ENCODE peak calls at places on chromosomes 4 and X, in nine cellular contexts. B, O, A, W, J, X, H, R and U are unnamed samples.

GRCh38 chrX:13082286-13083065 is 38.1 kb upstream of the FAM9C start:
- DNase-seq in O (no peak), B (no peak), J (no peak), R (no peak), H (no peak), W (no peak), X (no peak), A (no peak), U (no peak)

GRCh38 chr4:126358041-126358440 is 1043.3 kb downstream of the FAT4 start:
- DNase-seq in X (no peak), O (no peak), A (no peak), H (no peak), R (no peak), J (no peak), B (no peak), W (no peak), U (no peak)

GRCh38 chr4:182179105-182179504 is 64.1 kb upstream of the TENM3 start:
- DNase-seq in O (peak), J (no peak), R (peak), B (no peak), X (no peak), A (no peak), H (no peak), W (peak), U (no peak)

GRCh38 chrX:109959356-109959871 is 43.5 kb upstream of the TMEM164 start:
- DNase-seq in O (no peak), X (no peak), H (no peak), B (no peak), R (no peak), A (no peak), W (no peak), J (peak), U (no peak)

GRCh38 chrX:10360121-10360520 is 203.3 kb downstream of the CLCN4 start:
- DNase-seq in H (no peak), W (no peak), X (no peak), A (no peak), J (no peak), O (no peak), B (peak), R (peak), U (no peak)

GRCh38 chr4:3322059-3322550 is 29.3 kb downstream of the RGS12 start:
- DNase-seq in A (no peak), B (no peak), O (no peak), W (peak), J (peak), X (no peak), R (peak), H (no peak), U (no peak)

GRCh38 chr4:154073107-154073817 is 284.4 kb upstream of the SFRP2 start:
- DNase-seq in H (peak), J (no peak), X (no peak), B (no peak), W (peak), A (no peak), O (peak), R (no peak), U (no peak)

GRCh38 chr4:56128231-56128630 is 179.5 kb downstream of the CEP135 start:
- DNase-seq in H (peak), J (no peak), X (no peak), W (peak), B (no peak), O (peak), A (no peak), R (peak), U (no peak)

GRCh38 chr4:182143822-182144620 is 99.2 kb upstream of the TENM3 start:
- DNase-seq in A (no peak), O (peak), B (no peak), W (peak), X (no peak), H (no peak), J (no peak), R (peak), U (no peak)

GRCh38 chr4:2929469-2929868 is 33.7 kb downstream of the NOP14 start:
- DNase-seq in W (no peak), B (no peak), O (no peak), H (no peak), J (no peak), R (no peak), A (peak), X (no peak), U (no peak)

GRCh38 chrX:69165116-69165651 is at the start of gene PJA1:
- DNase-seq in W (peak), X (peak), H (peak), A (peak), R (peak), B (peak), O (peak), J (peak), U (peak)

GRCh38 chr4:29131304-29131703 is 1588.9 kb upstream of the PCDH7 start:
- DNase-seq in W (no peak), A (no peak), B (no peak), H (no peak), J (no peak), X (no peak), O (no peak), R (peak), U (no peak)

GRCh38 chr4:183783933-183784622 is 121.0 kb upstream of the STOX2 start:
- DNase-seq in B (no peak), H (peak), J (no peak), R (peak), W (peak), A (no peak), O (peak), X (peak), U (no peak)

GRCh38 chr4:123304151-123305021 is 92.2 kb upstream of the SPRY1 start:
- DNase-seq in R (no peak), W (no peak), B (peak), X (peak), A (no peak), J (no peak), H (no peak), O (no peak), U (no peak)

GRCh38 chr4:147822128-147822527 is 90.2 kb downstream of the ARHGAP10 start:
- DNase-seq in W (peak), J (no peak), R (peak), B (peak), H (peak), O (peak), A (peak), X (peak), U (no peak)

GRCh38 chr4:22417408-22417807 is 98.5 kb downstream of the ADGRA3 start:
- DNase-seq in R (no peak), A (no peak), X (no peak), J (no peak), B (no peak), W (no peak), O (no peak), H (no peak), U (no peak)

GRCh38 chr4:150950657-150951056 is 64.4 kb downstream of the LRBA start:
- DNase-seq in H (no peak), O (peak), J (peak), A (no peak), X (no peak), W (peak), R (no peak), B (no peak), U (no peak)

GRCh38 chr4:10237131-10237530 is 120.5 kb upstream of the WDR1 start:
- DNase-seq in O (no peak), X (no peak), R (no peak), B (no peak), A (no peak), J (no peak), W (no peak), H (no peak), U (no peak)

GRCh38 chr4:140308366-140309123 is 64.9 kb upstream of the SCOC start:
- DNase-seq in J (peak), W (peak), H (peak), B (peak), R (peak), A (no peak), O (peak), X (peak), U (no peak)

GRCh38 chr4:121220698-121221097 is 56.6 kb upstream of the TNIP3 start:
- DNase-seq in B (no peak), W (no peak), A (no peak), H (no peak), J (no peak), X (no peak), R (no peak), O (no peak), U (no peak)

GRCh38 chr4:119034276-119035008 is 101.2 kb upstream of the MYOZ2 start:
- DNase-seq in B (no peak), J (no peak), W (no peak), A (no peak), X (no peak), O (no peak), H (no peak), R (no peak), U (no peak)

GRCh38 chrX:16839224-16839851 is 30.8 kb downstream of the RBBP7 start:
- DNase-seq in X (no peak), H (no peak), O (no peak), W (no peak), B (no peak), J (peak), A (no peak), R (no peak), U (no peak)

GRCh38 chr4:53582194-53582593 is 9.1 kb downstream of the LNX1 start:
- DNase-seq in R (no peak), O (no peak), W (no peak), J (no peak), B (no peak), A (no peak), H (no peak), X (no peak), U (no peak)

GRCh38 chr4:53587123-53587522 is 4.2 kb downstream of the LNX1 start:
- DNase-seq in R (no peak), H (no peak), W (no peak), A (no peak), X (no peak), B (no peak), J (no peak), O (no peak), U (no peak)

GRCh38 chr4:53586121-53586816 is 5.0 kb downstream of the LNX1 start:
- DNase-seq in A (no peak), H (peak), B (no peak), X (peak), J (no peak), R (peak), W (peak), O (peak), U (no peak)

GRCh38 chr4:53583513-53583912 is 7.8 kb downstream of the LNX1 start:
- DNase-seq in B (no peak), R (no peak), A (no peak), O (no peak), W (no peak), J (no peak), X (no peak), H (no peak), U (no peak)

GRCh38 chr4:53584658-53585057 is 6.6 kb downstream of the LNX1 start:
- DNase-seq in O (no peak), H (no peak), B (no peak), A (no peak), J (no peak), W (no peak), R (no peak), X (no peak), U (no peak)
- TF ChIP-seq CTCF in O (no peak), H (no peak), B (no peak), A (no peak), J (no peak), W (no peak), R (no peak), X (no peak), U (no peak)

DNA sequence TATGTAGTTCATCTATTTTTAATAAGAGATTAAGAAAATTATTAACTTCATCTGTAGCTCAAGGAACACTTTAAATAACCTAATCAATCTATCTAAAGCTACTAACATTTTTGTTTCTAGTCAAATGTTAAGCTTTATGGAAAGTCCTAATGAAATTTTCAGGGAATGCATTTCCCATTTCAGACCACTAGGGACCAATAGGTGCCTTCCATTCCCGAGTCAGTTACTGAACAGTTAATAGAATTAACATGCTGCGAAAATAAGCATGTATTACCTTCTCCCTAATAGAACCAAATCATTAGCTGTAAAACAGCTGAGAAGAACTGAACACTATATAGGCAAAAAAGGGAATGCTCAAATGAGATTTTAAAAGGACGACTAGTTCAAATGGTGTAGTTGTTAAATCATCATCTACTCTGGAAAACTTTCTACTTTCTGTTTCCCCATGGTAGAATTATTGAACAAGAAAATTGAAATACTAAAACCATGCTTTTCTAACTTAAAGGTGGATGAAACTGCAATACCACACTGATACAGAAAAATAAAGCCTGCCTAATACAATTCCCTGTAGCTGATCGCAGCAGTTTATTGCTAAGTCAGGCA is 22.5 kb downstream of the STX18 start:
- DNase-seq in O (peak), W (peak), X (no peak), B (no peak), A (no peak), H (peak), J (peak), R (peak), U (no peak)
- TF ChIP-seq CTCF in O (peak), W (peak), X (peak), B (peak), A (peak), H (peak), J (peak), R (peak), U (peak)

DNA sequence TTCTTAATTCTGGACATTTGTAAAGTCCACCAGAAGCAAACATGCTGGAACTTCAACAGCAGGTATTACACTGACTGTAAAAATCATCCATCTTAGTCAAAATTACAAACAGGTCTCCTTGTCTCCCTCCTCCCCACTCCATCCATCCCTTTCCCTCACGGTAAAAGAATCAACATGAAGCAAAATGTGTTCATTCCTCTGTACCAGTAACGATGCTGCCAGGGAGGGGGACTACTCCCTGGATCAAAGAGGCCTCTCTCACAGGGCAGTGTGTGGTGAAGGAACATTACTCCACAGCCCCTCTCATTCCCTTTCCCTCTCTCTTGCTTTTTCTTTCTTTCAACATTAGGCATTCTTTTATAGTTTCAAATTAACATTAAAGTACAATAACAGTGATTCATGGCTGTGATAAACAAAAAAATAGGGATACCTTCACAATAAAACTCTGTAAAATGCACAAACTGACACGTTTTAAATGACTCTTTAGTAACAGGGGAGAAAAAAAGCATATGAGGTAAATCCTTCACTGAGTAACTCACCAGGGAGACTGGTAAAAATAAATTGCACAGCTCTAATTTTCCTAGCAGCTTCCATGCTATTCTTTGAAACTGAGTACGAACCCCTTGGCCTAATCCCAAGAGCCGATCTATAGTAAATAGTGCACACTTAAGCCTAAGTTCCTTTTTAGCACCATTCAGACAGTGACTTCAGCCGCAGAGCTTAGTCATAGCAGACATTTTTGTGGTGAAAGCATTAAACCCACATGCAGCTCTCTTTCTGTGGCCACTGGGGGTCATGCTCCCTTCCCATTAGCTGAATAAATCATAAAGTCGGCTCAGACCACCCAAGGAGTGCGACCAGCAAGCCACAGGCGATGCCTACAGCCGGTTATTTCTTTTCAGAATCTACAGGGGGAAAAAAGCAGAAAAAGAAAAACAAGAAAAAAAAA is 215.6 kb upstream of the GYPA start:
- DNase-seq in X (no peak), A (no peak), O (peak), B (no peak), R (peak), J (peak), H (peak), W (peak), U (peak)
- TF ChIP-seq CTCF in X (no peak), A (no peak), O (peak), B (no peak), R (peak), J (no peak), H (peak), W (peak), U (peak)

GRCh38 chrX:72316408-72317079 is 10.8 kb upstream of the CITED1 start:
- DNase-seq in A (no peak), X (no peak), W (no peak), B (no peak), R (no peak), J (no peak), O (no peak), H (no peak), U (no peak)
- TF ChIP-seq CTCF in A (no peak), X (no peak), W (no peak), B (no peak), R (no peak), J (no peak), O (no peak), H (no peak), U (no peak)

DNA sequence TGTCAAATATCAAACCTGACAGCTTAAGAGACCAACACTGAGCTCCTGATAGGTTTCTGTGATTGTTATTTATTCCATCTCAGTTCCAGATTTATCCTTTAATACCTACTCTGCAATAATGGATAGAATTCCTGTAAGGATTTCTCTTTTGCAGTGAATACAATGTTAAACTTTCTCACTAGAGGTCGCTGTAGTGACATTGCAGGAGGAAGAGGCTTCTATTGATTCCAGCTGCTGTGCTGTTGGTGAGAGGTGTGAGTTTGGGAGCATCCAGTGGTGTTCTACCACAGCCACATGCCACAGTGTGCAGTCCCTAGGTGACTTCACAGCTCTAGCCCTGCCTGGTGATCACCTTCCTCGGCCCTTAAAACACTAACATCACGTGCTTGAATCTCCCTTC is 34.6 kb upstream of the DCAF8L2 start:
- DNase-seq in W (peak), B (no peak), A (no peak), X (no peak), J (peak), R (peak), H (peak), O (peak), U (peak)
- TF ChIP-seq CTCF in W (peak), B (peak), A (peak), X (peak), J (no peak), R (peak), H (peak), O (peak), U (no peak)

GRCh38 chr4:162499478-162499877 is 335.7 kb upstream of the FSTL5 start:
- DNase-seq in B (no peak), R (no peak), X (no peak), J (no peak), W (peak), H (peak), A (no peak), O (no peak), U (peak)
- TF ChIP-seq CTCF in B (peak), R (peak), X (peak), J (no peak), W (peak), H (peak), A (peak), O (peak), U (no peak)

GRCh38 chr4:76306882-76307669 is 543 bp downstream of the STBD1 start:
- DNase-seq in H (peak), A (peak), B (peak), J (no peak), W (peak), X (peak), O (peak), R (peak), U (peak)
- TF ChIP-seq CTCF in H (peak), A (peak), B (peak), J (no peak), W (peak), X (peak), O (peak), R (peak), U (peak)